ENCODE peak calls at places on chromosomes 3 and 15, in six cellular contexts. Q is stimulated activated CD8-positive, alpha-beta memory T cell treated with anti-CD3 and anti-CD28 coated beads, Interleukin-2, amount 100 ng/mL, for 48 hours; D is GM23338; L is iris pigment epithelial cell; I is HEK293T; M is NCI-H1092 treated with DMSO at 0.1 percent for 48 hours. N is an unnamed sample.

GRCh38 chr3:50674349-50675178 is at the start of gene DOCK3:
- DNase-seq in Q (peak), D (peak), L (peak), I (peak), M (peak), N (peak)

GRCh38 chr3:32460031-32460749 is 42.5 kb downstream of the CMTM6 start:
- DNase-seq in Q (peak), D (peak), L (no peak), I (no peak), M (peak), N (no peak)

GRCh38 chr3:69095636-69096035 is 10.9 kb downstream of the ARL6IP5 start:
- DNase-seq in Q (no peak), D (no peak), L (no peak), I (no peak), M (no peak), N (peak)

GRCh38 chr3:194468086-194468485 is 18.7 kb downstream of the ATP13A3 start:
- DNase-seq in Q (no peak), D (no peak), L (peak), I (no peak), M (no peak), N (no peak)

GRCh38 chr3:58411036-58411435 is 22.6 kb downstream of the PDHB start:
- DNase-seq in Q (no peak), D (no peak), L (no peak), I (no peak), M (no peak), N (no peak)

GRCh38 chr3:42547401-42547945 is 34.3 kb downstream of the SEC22C start:
- DNase-seq in Q (peak), D (peak), L (peak), I (peak), M (peak), N (peak)

GRCh38 chr15:74428442-74428787 is 5.3 kb downstream of the SEMA7A start:
- DNase-seq in Q (no peak), D (no peak), L (no peak), I (no peak), M (no peak), N (no peak)

GRCh38 chr3:106635271-106635670 is 742.0 kb upstream of the CCDC54 start:
- DNase-seq in Q (no peak), D (no peak), L (peak), I (no peak), M (no peak), N (peak)

GRCh38 chr3:514206-514605 is 317.6 kb downstream of the CHL1 start:
- DNase-seq in Q (no peak), D (no peak), L (no peak), I (no peak), M (no peak), N (no peak)

GRCh38 chr3:124131158-124132115 is 139.5 kb upstream of the ROPN1 start:
- DNase-seq in Q (no peak), D (no peak), L (no peak), I (no peak), M (no peak), N (peak)

GRCh38 chr15:57565326-57565725 is 26.4 kb upstream of the MYZAP start:
- DNase-seq in Q (no peak), D (peak), L (no peak), I (no peak), M (peak), N (no peak)

GRCh38 chr15:49490963-49491362 is 67.9 kb downstream of the FGF7 start:
- DNase-seq in Q (no peak), D (no peak), L (peak), I (no peak), M (no peak), N (peak)

GRCh38 chr3:123421353-123422174 is 27.3 kb downstream of the ADCY5 start:
- DNase-seq in Q (no peak), D (no peak), L (peak), I (no peak), M (peak), N (no peak)

GRCh38 chr15:50051811-50052419 is 67.1 kb downstream of the ATP8B4 start:
- DNase-seq in Q (no peak), D (peak), L (peak), I (peak), M (peak), N (peak)

GRCh38 chr15:73809728-73810501 is 56.8 kb upstream of the INSYN1 start:
- DNase-seq in Q (no peak), D (no peak), L (no peak), I (no peak), M (no peak), N (no peak)

GRCh38 chr15:27095809-27096580 is 125.0 kb downstream of the GABRG3 start:
- DNase-seq in Q (no peak), D (peak), L (no peak), I (no peak), M (peak), N (no peak)

GRCh38 chr15:51935466-51936118 is 36.0 kb downstream of the LEO1 start:
- DNase-seq in Q (no peak), D (no peak), L (peak), I (no peak), M (no peak), N (no peak)

GRCh38 chr15:74626752-74627692 is 11.4 kb downstream of the CLK3 start:
- DNase-seq in Q (no peak), D (no peak), L (no peak), I (no peak), M (no peak), N (no peak)

GRCh38 chr3:117019082-117019713 is 309.6 kb downstream of the TUSC7 start:
- DNase-seq in Q (no peak), D (peak), L (peak), I (no peak), M (peak), N (peak)

GRCh38 chr3:155730843-155731242 is 14.0 kb downstream of the PLCH1 start:
- DNase-seq in Q (no peak), D (no peak), L (no peak), I (no peak), M (no peak), N (no peak)

GRCh38 chr3:179036226-179036625 is 35.4 kb downstream of the ZMAT3 start:
- DNase-seq in Q (no peak), D (no peak), L (peak), I (no peak), M (no peak), N (no peak)